ENCODE peak calls at places on chromosomes 13 and 19, in four cellular contexts. B is T-helper 2 cell, W is H54, D is epithelial cell of esophagus. K is an unnamed sample.

GRCh38 chr19:58096884-58097283 is 1.1 kb downstream of the ZSCAN18 start:
- DNase-seq in D (no peak), B (no peak), W (no peak), K (no peak)

GRCh38 chr19:51570962-51571575 is at the start of gene ZNF175:
- DNase-seq in B (peak), D (peak), W (peak), K (peak)

GRCh38 chr19:35790981-35791813 is 15.8 kb downstream of the ARHGAP33 start:
- DNase-seq in W (no peak), D (no peak), B (peak), K (no peak)

GRCh38 chr13:46143239-46143701 is 38.4 kb upstream of the CPB2 start:
- DNase-seq in B (no peak), D (peak), W (no peak), K (no peak)

GRCh38 chr13:94232956-94233355 is 246.5 kb downstream of the DCT start:
- DNase-seq in B (no peak), W (no peak), D (no peak), K (no peak)

GRCh38 chr19:3723883-3724282 is 15.7 kb downstream of the TJP3 start:
- DNase-seq in D (no peak), W (no peak), B (no peak), K (no peak)

GRCh38 chr19:49556412-49557398 is 23.7 kb downstream of the NOSIP start:
- DNase-seq in D (no peak), W (no peak), B (peak), K (no peak)

GRCh38 chr13:40059540-40060232 is 404.2 kb downstream of the COG6 start:
- DNase-seq in W (no peak), D (peak), B (no peak), K (no peak)

GRCh38 chr13:85148009-85148408 is 651.2 kb downstream of the SLITRK6 start:
- DNase-seq in D (peak), B (no peak), W (no peak), K (no peak)

GRCh38 chr13:30108913-30109237 is 198.5 kb downstream of the KATNAL1 start:
- DNase-seq in W (no peak), B (no peak), D (peak), K (peak)

GRCh38 chr13:84417426-84417825 is 535.2 kb upstream of the SLITRK1 start:
- DNase-seq in W (no peak), D (peak), B (no peak), K (no peak)

GRCh38 chr19:49710372-49710951 is 19.5 kb downstream of the CPT1C start:
- DNase-seq in W (no peak), B (no peak), D (no peak), K (no peak)

GRCh38 chr19:3387645-3388589 is 21.5 kb downstream of the NFIC start:
- DNase-seq in W (no peak), D (peak), B (no peak), K (peak)

GRCh38 chr13:32676242-32676641 is 90.0 kb downstream of the PDS5B start:
- DNase-seq in D (no peak), B (no peak), W (no peak), K (no peak)

GRCh38 chr19:48752511-48753365 is at the start of gene FUT1:
- DNase-seq in B (no peak), W (peak), D (peak), K (peak)

GRCh38 chr19:913080-913748 is at the start of gene R3HDM4:
- DNase-seq in W (peak), B (peak), D (peak), K (peak)

GRCh38 chr13:18960637-18961227 is 220.9 kb downstream of the TUBA3C start:
- DNase-seq in B (no peak), W (no peak), D (no peak), K (no peak)

GRCh38 chr13:46804391-46804815 is 7.4 kb upstream of the ESD start:
- DNase-seq in D (peak), B (no peak), W (peak), K (peak)

GRCh38 chr19:7850429-7850819 is 20.4 kb downstream of the EVI5L start:
- DNase-seq in D (no peak), B (no peak), W (no peak), K (no peak)

GRCh38 chr19:34962281-34962944 is 1.6 kb downstream of the ZNF792 start:
- DNase-seq in B (peak), D (no peak), W (no peak), K (no peak)

GRCh38 chr13:44368062-44368591 is 5.5 kb upstream of the SERP2 start:
- DNase-seq in D (no peak), B (no peak), W (no peak), K (no peak)

GRCh38 chr13:30898721-30899188 is 7.3 kb upstream of the MEDAG start:
- DNase-seq in W (peak), B (no peak), D (peak), K (peak)

GRCh38 chr13:109678459-109678858 is 107.9 kb downstream of the IRS2 start:
- DNase-seq in D (no peak), W (no peak), B (no peak), K (no peak)

GRCh38 chr13:46761866-46762265 is 35.1 kb downstream of the ESD start:
- DNase-seq in B (no peak), D (no peak), W (no peak), K (no peak)

GRCh38 chr13:110244096-110244830 is 62.7 kb downstream of the COL4A1 start:
- DNase-seq in B (no peak), W (no peak), D (no peak), K (no peak)

GRCh38 chr19:3202346-3202745 is 16.6 kb downstream of the NCLN start:
- DNase-seq in B (no peak), W (no peak), D (no peak), K (no peak)

GRCh38 chr13:40271931-40272775 is 394.3 kb downstream of the FOXO1 start:
- DNase-seq in B (no peak), D (peak), W (peak), K (peak)

GRCh38 chr13:59112375-59112774 is 1051.4 kb downstream of the DIAPH3 start:
- DNase-seq in W (no peak), D (peak), B (no peak), K (peak)

GRCh38 chr19:21851596-21852345 is 15.8 kb upstream of the ZNF43 start:
- DNase-seq in W (peak), B (peak), D (peak), K (peak)

GRCh38 chr19:19257137-19257536 is 16.0 kb downstream of the TM6SF2 start:
- DNase-seq in W (no peak), D (no peak), B (no peak), K (no peak)

GRCh38 chr19:38265213-38265861 is 964 bp downstream of the SPINT2 start:
- DNase-seq in W (no peak), D (peak), B (peak), K (peak)

GRCh38 chr19:48249502-48250014 is 6.2 kb downstream of the CARD8 start:
- DNase-seq in D (no peak), B (peak), W (no peak), K (no peak)

GRCh38 chr19:49662011-49662410 is 3.6 kb downstream of the IRF3 start:
- DNase-seq in B (no peak), W (no peak), D (no peak), K (no peak)

GRCh38 chr13:82833928-82834327 is 1048.3 kb downstream of the SLITRK1 start:
- DNase-seq in D (peak), W (no peak), B (no peak), K (no peak)

GRCh38 chr13:27476943-27477681 is 26.7 kb upstream of the MTIF3 start:
- DNase-seq in D (peak), B (peak), W (no peak), K (peak)

GRCh38 chr19:15550847-15551182 is 42.5 kb downstream of the CYP4F22 start:
- DNase-seq in W (no peak), B (no peak), D (no peak), K (no peak)

GRCh38 chr13:24264976-24265375 is 44.4 kb upstream of the C1QTNF9 start:
- DNase-seq in D (peak), B (peak), W (no peak), K (no peak)